ENCODE peak calls at places on chromosomes 16 and 17, in four cellular contexts. S is pancreas; H is HT-29; Y is CD8-positive, alpha-beta memory T cell. F is an unnamed sample.

GRCh38 chr17:63431939-63432804 is 13.9 kb downstream of the CYB561 start:
- DNase-seq in Y (no peak), H (peak; percentile 57), S (no peak), F (no peak)

GRCh38 chr17:2055494-2056220 is 754 bp downstream of the HIC1 start:
- DNase-seq in H (no peak), Y (no peak), S (peak; percentile 70), F (peak; percentile 19)

GRCh38 chr17:14859521-14859920 is 405.6 kb downstream of the PMP22 start:
- DNase-seq in S (no peak), H (no peak), Y (no peak), F (no peak)

GRCh38 chr17:20241855-20242254 is 225.5 kb downstream of the LGALS9B start:
- DNase-seq in S (no peak), H (no peak), Y (no peak), F (no peak)

GRCh38 chr16:89489040-89489721 is 1.2 kb downstream of the ANKRD11 start:
- DNase-seq in S (peak; percentile 81), H (peak; percentile 90), Y (peak; percentile 87), F (peak; percentile 95)

GRCh38 chr16:87608400-87608985 is 6.2 kb downstream of the JPH3 start:
- DNase-seq in S (peak; percentile 82), Y (peak; percentile 18), H (peak; percentile 67), F (peak; percentile 25)

GRCh38 chr17:58556833-58557250 is 42.4 kb upstream of the MTMR4 start:
- DNase-seq in Y (no peak), S (no peak), H (no peak), F (no peak)

GRCh38 chr17:63911657-63912100 is 621 bp upstream of the CSHL1 start:
- DNase-seq in H (peak; percentile 42), Y (peak; percentile 59), S (peak; percentile 65), F (peak; percentile 54)

GRCh38 chr16:67247698-67248400 is 568 bp upstream of the FHOD1 start:
- DNase-seq in S (no peak), H (no peak), Y (no peak), F (no peak)

GRCh38 chr17:27783440-27783839 is 16.9 kb downstream of the NOS2 start:
- DNase-seq in S (no peak), H (no peak), Y (no peak), F (no peak)

GRCh38 chr17:39861235-39861634 is 2.9 kb downstream of the IKZF3 start:
- DNase-seq in Y (no peak), S (no peak), H (no peak), F (no peak)

GRCh38 chr17:2253768-2254406 is 49.7 kb downstream of the SMG6 start:
- DNase-seq in H (no peak), Y (no peak), S (no peak), F (peak; percentile 11)

GRCh38 chr16:10526962-10527361 is 53.4 kb downstream of the EMP2 start:
- DNase-seq in S (no peak), H (no peak), Y (no peak), F (no peak)

GRCh38 chr17:80204626-80205468 is 15.3 kb downstream of the SGSH start:
- DNase-seq in Y (no peak), H (no peak), S (no peak), F (no peak)

GRCh38 chr17:45834471-45835396 is 9.9 kb upstream of the SPPL2C start:
- DNase-seq in Y (no peak), H (no peak), S (no peak), F (no peak)

GRCh38 chr16:15653227-15653626 is 3.2 kb downstream of the NDE1 start:
- DNase-seq in S (no peak), H (no peak), Y (no peak), F (no peak)

GRCh38 chr16:65808735-65809134 is 557.8 kb upstream of the CDH5 start:
- DNase-seq in H (no peak), S (no peak), Y (no peak), F (no peak)

GRCh38 chr17:77154187-77154586 is 13.4 kb downstream of the SEC14L1 start:
- DNase-seq in H (no peak), Y (no peak), S (no peak), F (no peak)

GRCh38 chr17:41001795-41002194 is 2.1 kb upstream of the KRTAP3-2 start:
- DNase-seq in S (no peak), Y (no peak), H (no peak), F (no peak)

GRCh38 chr16:67101301-67101675 is 8.5 kb upstream of the PHAF1 start:
- DNase-seq in S (no peak), Y (no peak), H (no peak), F (no peak)

GRCh38 chr17:71427801-71428200 is 693.0 kb upstream of the SOX9 start:
- DNase-seq in Y (no peak), S (no peak), H (no peak), F (no peak)

GRCh38 chr16:6835941-6836340 is 496.7 kb upstream of the RBFOX1 start:
- DNase-seq in H (no peak), S (no peak), Y (no peak), F (no peak)

GRCh38 chr16:14302031-14302398 is 230.9 kb downstream of the MRTFB start:
- DNase-seq in S (peak; percentile 86), H (peak; percentile 65), Y (no peak), F (no peak)

GRCh38 chr16:14485811-14486519 is 144.1 kb downstream of the PARN start:
- DNase-seq in Y (no peak), H (no peak), S (no peak), F (no peak)

GRCh38 chr16:49661465-49662187 is 194.3 kb downstream of the ZNF423 start:
- DNase-seq in Y (no peak), S (no peak), H (no peak), F (no peak)

GRCh38 chr17:17725853-17726720 is 44.8 kb downstream of the RAI1 start:
- DNase-seq in S (no peak), H (no peak), Y (no peak), F (no peak)

GRCh38 chr16:72590179-72590937 is 418.4 kb upstream of the PMFBP1 start:
- DNase-seq in Y (no peak), S (no peak), H (no peak), F (no peak)

GRCh38 chr16:75236232-75236631 is 15.2 kb downstream of the BCAR1 start:
- DNase-seq in H (no peak), S (no peak), Y (no peak), F (no peak)

GRCh38 chr17:68512967-68513474 is 791 bp downstream of the PRKAR1A start:
- DNase-seq in Y (peak; percentile 25), S (no peak), H (peak; percentile 42), F (no peak)

GRCh38 chr16:88478115-88478514 is 25.0 kb downstream of the ZFPM1 start:
- DNase-seq in Y (peak; percentile 60), S (no peak), H (no peak), F (peak; percentile 72)

GRCh38 chr16:50315346-50315997 is 49.1 kb downstream of the ADCY7 start:
- DNase-seq in H (no peak), S (no peak), Y (no peak), F (no peak)